ENCODE peak calls at places on chromosomes 16 and 17, in five cellular contexts. Y is IMR-90, K is mesenchymal stem cell, V is trophoblast cell, E is neuronal stem cell. N is an unnamed sample.
A peak's percentile ranks its signal among the peaks of the same experiment; 100 is the strongest.

GRCh38 chr17:82754297-82755208 is 2.7 kb downstream of the TBCD start:
- DNase-seq in Y (no peak), K (no peak), V (no peak), E (peak; percentile 46), N (peak; percentile 90)

GRCh38 chr16:75053791-75054555 is 55.1 kb downstream of the ZNRF1 start:
- DNase-seq in Y (no peak), K (no peak), V (no peak), E (no peak), N (no peak)

GRCh38 chr17:76487451-76488192 is 13.6 kb downstream of the RHBDF2 start:
- DNase-seq in Y (no peak), K (no peak), V (no peak), E (no peak), N (no peak)

GRCh38 chr17:77763575-77763974 is 194.9 kb upstream of the TNRC6C start:
- DNase-seq in Y (no peak), K (no peak), V (no peak), E (no peak), N (no peak)

GRCh38 chr17:56558088-56558487 is 35.4 kb upstream of the NOG start:
- DNase-seq in Y (no peak), K (no peak), V (no peak), E (no peak), N (no peak)

GRCh38 chr16:88334517-88335149 is 48.1 kb upstream of the ZNF469 start:
- DNase-seq in Y (no peak), K (no peak), V (no peak), E (no peak), N (no peak)

GRCh38 chr16:31474778-31475738 is 3.1 kb downstream of the TGFB1I1 start:
- DNase-seq in Y (no peak), K (no peak), V (no peak), E (no peak), N (no peak)

GRCh38 chr17:1110524-1110843 is 69.3 kb downstream of the ABR start:
- DNase-seq in Y (no peak), K (no peak), V (no peak), E (no peak), N (no peak)

GRCh38 chr16:53183442-53183841 is 128.7 kb downstream of the CHD9 start:
- DNase-seq in Y (peak; percentile 26), K (no peak), V (no peak), E (no peak), N (no peak)

GRCh38 chr17:77577491-77577890 is 381.0 kb upstream of the TNRC6C start:
- DNase-seq in Y (no peak), K (no peak), V (no peak), E (no peak), N (no peak)

GRCh38 chr17:79658811-79659207 is 48.0 kb upstream of the RBFOX3 start:
- DNase-seq in Y (peak; percentile 21), K (peak; percentile 24), V (no peak), E (peak; percentile 38), N (peak; percentile 83)

GRCh38 chr17:81558941-81559806 is 7.0 kb upstream of the FAAP100 start:
- DNase-seq in Y (no peak), K (no peak), V (no peak), E (no peak), N (peak; percentile 73)

GRCh38 chr17:77834170-77835115 is 124.1 kb upstream of the TNRC6C start:
- DNase-seq in Y (peak; percentile 86), K (peak; percentile 84), V (peak; percentile 74), E (no peak), N (peak; percentile 84)

GRCh38 chr17:77372444-77373297 is 231.9 kb downstream of the SEC14L1 start:
- DNase-seq in Y (peak; percentile 87), K (peak; percentile 85), V (peak; percentile 53), E (peak; percentile 91), N (peak; percentile 97)

GRCh38 chr17:19645608-19646250 is 2.8 kb upstream of the ALDH3A2 start:
- DNase-seq in Y (no peak), K (peak; percentile 22), V (no peak), E (peak; percentile 23), N (peak; percentile 87)

GRCh38 chr17:7633093-7633492 is 3.2 kb downstream of the SHBG start:
- DNase-seq in Y (no peak), K (no peak), V (no peak), E (no peak), N (peak; percentile 50)

GRCh38 chr17:43556292-43556691 is 10.2 kb upstream of the ETV4 start:
- DNase-seq in Y (peak; percentile 29), K (peak; percentile 76), V (no peak), E (no peak), N (no peak)

GRCh38 chr16:50279142-50279865 is 13.0 kb downstream of the ADCY7 start:
- DNase-seq in Y (no peak), K (no peak), V (no peak), E (no peak), N (no peak)

GRCh38 chr16:47646914-47647313 is 185.8 kb downstream of the PHKB start:
- DNase-seq in Y (no peak), K (no peak), V (no peak), E (no peak), N (no peak)

GRCh38 chr16:51382215-51382614 is 231.1 kb upstream of the SALL1 start:
- DNase-seq in Y (no peak), K (no peak), V (no peak), E (no peak), N (no peak)

GRCh38 chr17:3433741-3434140 is at the start of gene OR1E2:
- DNase-seq in Y (no peak), K (no peak), V (no peak), E (no peak), N (no peak)

GRCh38 chr16:15572329-15573001 is 70.5 kb downstream of the MARF1 start:
- DNase-seq in Y (peak; percentile 67), K (peak; percentile 19), V (no peak), E (no peak), N (no peak)

GRCh38 chr16:88472042-88472441 is 19.0 kb downstream of the ZFPM1 start:
- DNase-seq in Y (no peak), K (no peak), V (no peak), E (no peak), N (no peak)

GRCh38 chr17:42460371-42460770 is 1.7 kb downstream of the ATP6V0A1 start:
- DNase-seq in Y (no peak), K (no peak), V (no peak), E (no peak), N (no peak)

GRCh38 chr16:28491080-28491969 is 549 bp downstream of the CLN3 start:
- DNase-seq in Y (no peak), K (peak; percentile 32), V (peak; percentile 79), E (peak; percentile 14), N (peak; percentile 59)

GRCh38 chr16:2251281-2252111 is at the start of gene ECI1:
- DNase-seq in Y (peak; percentile 92), K (peak; percentile 95), V (peak; percentile 96), E (peak; percentile 87), N (peak; percentile 95)

GRCh38 chr17:19263621-19264010 is 26.4 kb downstream of the EPN2 start:
- DNase-seq in Y (peak; percentile 76), K (peak; percentile 77), V (peak; percentile 55), E (no peak), N (no peak)

GRCh38 chr16:8736123-8736680 is 61.2 kb downstream of the TMEM186 start:
- DNase-seq in Y (no peak), K (no peak), V (no peak), E (no peak), N (no peak)

GRCh38 chr17:8158267-8159031 is 4.3 kb downstream of the VAMP2 start:
- DNase-seq in Y (peak; percentile 87), K (peak; percentile 92), V (peak; percentile 95), E (peak; percentile 82), N (peak; percentile 95)

GRCh38 chr16:56729351-56729735 is 586 bp upstream of the NUP93 start:
- DNase-seq in Y (no peak), K (no peak), V (no peak), E (no peak), N (no peak)
- H3K14ac ChIP-seq in Y (peak overlapping the region; percentile 97), K (no peak overlapping the region), V (no peak overlapping the region), E (no peak overlapping the region), N (no peak overlapping the region)

DNA sequence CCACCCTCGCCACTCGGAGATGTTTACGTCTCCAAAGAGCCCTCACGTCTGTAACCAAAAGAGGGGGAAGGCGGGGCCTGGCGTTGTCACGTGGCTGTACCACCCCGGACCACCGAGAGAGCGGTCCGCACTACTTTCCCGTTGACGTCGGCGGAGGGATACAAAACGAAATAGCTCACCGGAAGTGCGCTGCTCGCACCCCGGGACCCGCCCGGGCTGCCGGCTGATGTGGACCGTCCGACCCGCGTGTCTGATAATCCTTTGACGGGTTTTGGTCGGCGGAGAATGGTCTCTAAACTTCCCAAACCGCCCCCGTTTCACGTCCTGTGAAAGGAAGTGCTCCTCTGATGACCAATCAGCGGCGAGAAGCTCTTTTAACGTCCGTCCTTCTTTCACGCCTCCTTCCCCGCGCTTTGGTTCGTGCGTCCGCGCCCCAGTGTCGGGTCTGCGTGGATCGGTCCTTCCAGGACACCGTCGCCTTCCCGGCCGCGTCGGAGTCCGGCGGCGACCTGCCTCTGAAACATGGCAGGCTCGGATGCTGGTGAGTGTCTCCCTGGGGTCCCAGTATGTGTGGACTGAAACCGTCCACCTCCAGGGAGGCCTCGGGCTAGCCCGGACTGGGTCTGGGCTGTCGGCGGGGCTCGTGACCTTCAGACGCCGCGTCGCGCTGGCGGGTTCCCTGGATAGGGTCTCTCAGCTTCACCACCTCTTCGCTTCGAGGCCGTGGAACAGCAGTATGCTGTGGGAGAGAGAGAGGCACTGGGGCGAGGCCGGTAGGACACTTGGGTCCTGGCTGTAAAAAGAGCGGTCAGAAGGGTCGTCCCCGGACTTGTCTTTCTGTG is at the start of gene CEP95:
- DNase-seq in Y (peak; percentile 98), K (peak; percentile 99), V (peak; percentile 91), E (peak; percentile 97), N (no peak)
- H3K14ac ChIP-seq in Y (peak within 1 kb of the TSS; percentile 99), K (peak within 1 kb of the TSS; percentile 95), V (peak within 1 kb of the TSS; percentile 99), E (peak within 1 kb of the TSS; percentile 25), N (peak within 1 kb of the TSS; percentile 97)

DNA sequence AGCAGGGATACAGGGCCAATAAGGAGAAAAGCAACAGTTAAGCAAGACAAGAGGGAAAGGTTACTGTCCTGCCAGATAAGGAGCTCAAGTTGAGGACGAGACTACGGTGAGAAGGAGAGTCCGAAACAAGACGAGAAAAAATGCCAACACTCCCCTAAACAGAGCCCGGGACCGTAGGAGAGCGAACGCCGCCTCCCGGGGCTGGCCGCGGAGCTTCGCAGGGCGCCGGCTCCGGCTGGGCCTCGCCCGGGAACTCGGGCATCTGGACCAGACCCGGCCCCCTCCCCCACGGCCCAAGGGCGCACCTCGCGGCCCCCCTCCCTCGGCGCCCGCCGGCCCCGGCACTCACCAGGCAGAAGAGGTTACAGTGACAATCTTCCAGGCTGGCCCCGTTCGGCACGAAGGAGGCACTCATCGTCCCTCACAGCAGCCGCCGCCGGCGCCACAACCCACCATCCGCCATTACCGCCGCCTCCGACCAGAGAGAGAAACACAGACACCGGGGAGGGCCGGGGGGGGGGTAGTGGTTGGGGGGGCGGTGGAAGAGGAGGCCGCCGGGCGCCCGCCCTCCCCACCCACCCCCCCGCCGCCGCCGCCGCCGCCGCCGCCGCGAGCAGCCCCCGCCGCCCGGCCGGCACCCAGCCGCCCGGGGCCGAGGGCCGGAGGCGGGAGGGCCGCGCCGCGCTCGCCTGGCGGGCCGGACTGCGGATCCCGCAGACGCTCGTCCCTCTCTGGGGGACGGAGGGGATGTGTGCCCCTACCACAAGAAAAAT is at the start of gene MED13:
- DNase-seq in Y (peak; percentile 19), K (peak; percentile 62), V (peak; percentile 16), E (peak; percentile 33), N (peak; percentile 59)
- H3K14ac ChIP-seq in Y (peak within 1 kb of the TSS; percentile 100), K (peak within 1 kb of the TSS; percentile 98), V (peak within 1 kb of the TSS; percentile 99), E (peak within 1 kb of the TSS; percentile 89), N (peak within 1 kb of the TSS; percentile 99)

DNA sequence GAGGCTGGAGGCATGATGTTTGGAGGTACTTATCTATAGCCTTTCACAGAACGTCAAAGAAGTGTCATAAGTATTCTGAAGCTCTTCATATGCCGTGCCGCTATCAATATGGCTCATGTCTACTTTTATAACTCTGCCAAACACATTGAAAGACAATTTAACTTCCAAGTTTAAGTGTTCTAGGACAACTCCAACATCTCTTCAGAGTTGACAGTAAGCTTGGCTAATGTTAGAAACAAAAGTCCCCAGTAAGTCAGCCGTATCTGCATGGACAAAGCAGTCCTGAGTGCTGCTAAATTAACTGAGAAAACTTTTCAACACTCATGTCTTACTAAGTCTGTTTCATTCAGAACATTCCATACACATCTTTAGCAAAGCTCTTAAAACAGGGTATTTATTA is 32.2 kb downstream of the GRB2 start:
- DNase-seq in Y (no peak), K (no peak), V (no peak), E (no peak), N (no peak)
- H3K14ac ChIP-seq in Y (no peak overlapping the region), K (no peak overlapping the region), V (no peak overlapping the region), E (no peak overlapping the region), N (no peak overlapping the region)

N was measured in H9.